ENCODE peak calls at places on chromosome 13, in four cellular contexts. M is HepG2, X is HEK293T, H is H1. K is an unnamed sample.

GRCh38 chr13:73765651-73766384 is 368.4 kb downstream of the KLF12 start:
- DNase-seq in M (peak), X (peak), H (no peak), K (peak)

GRCh38 chr13:62014299-62014698 is 598.6 kb upstream of the PCDH20 start:
- DNase-seq in X (peak), H (no peak), M (peak), K (no peak)

GRCh38 chr13:110546933-110547332 is 14.6 kb downstream of the RAB20 start:
- DNase-seq in H (no peak), X (no peak), M (peak), K (no peak)

GRCh38 chr13:28820099-28821051 is at the start of gene MTUS2:
- DNase-seq in M (no peak), H (no peak), X (peak), K (no peak)

GRCh38 chr13:40668335-40668734 is 1.9 kb upstream of the FOXO1 start:
- DNase-seq in H (no peak), M (peak), X (peak), K (no peak)

GRCh38 chr13:72536668-72537399 is 190.6 kb downstream of the MZT1 start:
- DNase-seq in M (peak), X (no peak), H (no peak), K (no peak)

GRCh38 chr13:39612023-39612637 is 9.1 kb upstream of the LHFPL6 start:
- DNase-seq in M (peak), X (peak), H (no peak), K (peak)

GRCh38 chr13:66427330-66427990 is 802.7 kb downstream of the PCDH9 start:
- DNase-seq in H (no peak), M (no peak), X (no peak), K (no peak)

GRCh38 chr13:33543631-33544030 is 258.1 kb upstream of the STARD13 start:
- DNase-seq in X (no peak), M (no peak), H (no peak), K (no peak)

GRCh38 chr13:38879278-38879677 is 111.4 kb downstream of the STOML3 start:
- DNase-seq in M (no peak), X (no peak), H (no peak), K (no peak)

GRCh38 chr13:114115796-114116195 is 16.6 kb downstream of the RASA3 start:
- DNase-seq in H (no peak), M (no peak), X (no peak), K (no peak)

GRCh38 chr13:29563941-29564340 is 31.5 kb downstream of the SLC7A1 start:
- DNase-seq in M (no peak), X (no peak), H (no peak), K (no peak)

GRCh38 chr13:28585557-28585956 is 73.4 kb upstream of the POMP start:
- DNase-seq in M (no peak), H (no peak), X (no peak), K (no peak)

GRCh38 chr13:90299238-90299637 is 1048.2 kb upstream of the MIR17HG start:
- DNase-seq in X (no peak), H (no peak), M (no peak), K (no peak)

GRCh38 chr13:111853146-111853545 is 213.8 kb upstream of the SOX1 start:
- DNase-seq in H (no peak), M (no peak), X (no peak), K (no peak)

GRCh38 chr13:111852701-111853100 is 214.2 kb upstream of the SOX1 start:
- DNase-seq in M (no peak), H (no peak), X (no peak), K (no peak)

GRCh38 chr13:111850458-111850857 is 216.5 kb upstream of the SOX1 start:
- DNase-seq in H (no peak), M (no peak), X (no peak), K (no peak)

GRCh38 chr13:111853766-111854165 is 213.2 kb upstream of the SOX1 start:
- DNase-seq in X (no peak), M (no peak), H (no peak), K (no peak)

GRCh38 chr13:111850976-111851375 is 216.0 kb upstream of the SOX1 start:
- DNase-seq in M (no peak), H (no peak), X (no peak), K (no peak)
- TF ChIP-seq SUZ12 in M (no peak), H (no peak), X (no peak), K (no peak)

GRCh38 chr13:24130134-24130792 is 30.3 kb upstream of the SPATA13 start:
- DNase-seq in X (no peak), H (no peak), M (no peak), K (no peak)

GRCh38 chr13:24127116-24127631 is 33.3 kb upstream of the SPATA13 start:
- DNase-seq in H (no peak), M (no peak), X (no peak), K (no peak)

GRCh38 chr13:24124789-24125476 is 35.6 kb upstream of the SPATA13 start:
- DNase-seq in M (no peak), X (no peak), H (no peak), K (no peak)

GRCh38 chr13:24128962-24129361 is 31.6 kb upstream of the SPATA13 start:
- DNase-seq in M (no peak), X (no peak), H (no peak), K (no peak)

GRCh38 chr13:24128112-24128511 is 32.4 kb upstream of the SPATA13 start:
- DNase-seq in X (no peak), M (no peak), H (no peak), K (no peak)
- TF ChIP-seq SUZ12 in X (no peak), M (no peak), H (no peak), K (no peak)

GRCh38 chr13:95950103-95950502 is 103.1 kb downstream of the UGGT2 start:
- DNase-seq in M (no peak), X (no peak), H (no peak), K (no peak)

GRCh38 chr13:95954266-95954665 is 98.9 kb downstream of the UGGT2 start:
- DNase-seq in H (peak), M (no peak), X (no peak), K (peak)

DNA sequence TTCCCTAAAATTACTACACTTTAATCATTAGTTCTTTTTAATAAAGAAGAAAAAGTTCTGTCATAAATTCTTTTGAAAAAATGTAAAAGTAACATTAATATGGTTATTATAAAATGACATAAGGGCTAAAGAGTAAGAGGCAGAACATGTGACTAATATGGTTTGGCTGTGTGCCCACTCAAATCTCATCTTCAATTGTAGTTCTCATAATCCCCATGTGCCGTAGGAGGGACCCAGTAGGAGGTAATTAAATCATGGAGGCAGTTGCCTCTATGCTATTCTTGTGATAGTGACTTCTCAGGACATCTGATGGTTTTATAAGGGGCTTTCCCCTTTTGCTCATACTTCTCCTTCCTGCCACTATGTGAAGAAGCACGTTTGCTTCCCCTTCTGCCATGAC is 104.6 kb downstream of the UGGT2 start:
- DNase-seq in X (no peak), H (no peak), M (no peak), K (no peak)
- TF ChIP-seq SUZ12 in X (no peak), H (no peak), M (no peak), K (no peak)

GRCh38 chr13:84870190-84870589 is 929.0 kb downstream of the SLITRK6 start:
- DNase-seq in H (no peak), M (peak), X (peak), K (no peak)
- TF ChIP-seq SUZ12 in H (no peak), M (no peak), X (no peak), K (no peak)

GRCh38 chr13:80718970-80719369 is 378.0 kb upstream of the SPRY2 start:
- DNase-seq in X (no peak), H (no peak), M (no peak), K (no peak)

GRCh38 chr13:80717834-80718233 is 376.9 kb upstream of the SPRY2 start:
- DNase-seq in M (no peak), H (no peak), X (no peak), K (no peak)

GRCh38 chr13:80721689-80722088 is 380.8 kb upstream of the SPRY2 start:
- DNase-seq in M (no peak), X (no peak), H (no peak), K (no peak)

GRCh38 chr13:80712026-80712425 is 371.1 kb upstream of the SPRY2 start:
- DNase-seq in M (no peak), X (no peak), H (no peak), K (no peak)

DNA sequence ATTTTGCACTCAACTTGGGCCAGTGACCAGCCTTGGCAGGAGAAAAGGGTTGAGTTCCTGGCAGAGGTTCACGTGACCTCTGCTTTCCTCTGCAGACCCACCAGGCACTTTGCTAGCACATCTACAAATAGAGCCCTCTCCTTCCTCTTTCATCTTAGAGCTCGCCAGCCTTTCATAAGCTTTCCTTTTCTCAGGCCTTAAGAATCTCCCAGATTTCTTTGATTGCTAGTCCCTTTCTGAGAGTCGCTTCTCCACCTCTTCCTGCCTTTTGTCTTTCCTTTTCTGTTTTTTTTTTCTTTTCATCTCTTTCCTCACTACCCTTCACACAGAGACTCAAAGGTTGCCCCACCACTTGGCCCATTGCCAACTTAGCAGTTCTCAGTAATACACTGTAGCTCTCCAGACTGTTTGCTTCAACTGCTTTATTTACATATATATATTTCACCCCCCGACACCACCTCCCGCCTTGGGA is 375.7 kb upstream of the SPRY2 start:
- DNase-seq in M (no peak), H (no peak), X (peak), K (peak)
- TF ChIP-seq SUZ12 in M (no peak), H (no peak), X (no peak), K (no peak)

DNA sequence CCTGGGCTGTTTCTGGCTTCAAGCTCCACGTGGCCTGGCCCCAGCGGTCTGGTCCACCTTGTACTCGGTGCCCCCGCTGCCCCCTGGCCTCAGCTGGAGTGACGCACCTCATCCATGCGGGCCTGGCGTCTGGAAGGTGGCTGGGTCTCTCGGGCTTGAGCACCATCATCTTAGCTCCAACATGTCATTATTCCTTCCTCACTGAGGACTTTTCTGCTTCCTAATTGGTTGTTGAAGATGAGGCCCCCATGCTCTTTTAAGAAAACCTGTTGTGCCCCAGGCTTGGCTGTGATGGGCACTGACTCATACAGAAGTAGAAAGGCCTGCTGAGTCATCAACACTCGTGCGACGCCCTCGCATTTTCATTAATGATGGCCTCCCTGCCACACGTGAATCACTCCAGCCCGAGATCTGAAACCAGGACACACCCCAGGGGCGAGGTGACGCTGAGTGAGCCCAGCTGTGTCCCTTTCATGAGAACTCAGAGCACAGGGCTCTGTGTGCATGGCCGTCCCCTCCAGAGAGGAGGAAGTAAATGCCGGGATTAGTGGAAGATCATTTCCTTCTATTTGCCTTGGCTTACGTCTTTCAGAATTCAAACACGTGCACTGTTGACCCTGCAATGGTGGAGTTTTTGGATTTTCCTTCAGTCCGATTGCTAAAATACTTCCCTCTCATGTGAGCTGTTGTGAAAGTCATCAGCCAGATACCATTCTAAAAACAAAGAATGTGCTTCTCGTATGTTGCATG is 14.0 kb upstream of the GJA3 start:
- DNase-seq in H (peak), X (peak), M (peak), K (no peak)
- TF ChIP-seq SUZ12 in H (no peak), X (no peak), M (no peak), K (no peak)

GRCh38 chr13:98214008-98214643 is 37.1 kb upstream of the RNF113B start:
- DNase-seq in X (no peak), H (no peak), M (no peak), K (no peak)
- TF ChIP-seq SUZ12 in X (no peak), H (no peak), M (no peak), K (no peak)